ENCODE peak calls at places on chromosome 2, in six cellular contexts. K is dermis microvascular lymphatic vessel endothelial cell, D is Caco-2, F is caudate nucleus, X is BE2C, N is AML-193. C is an unnamed sample.

GRCh38 chr2:186572705-186573104 is 17.2 kb upstream of the ITGAV start:
- DNase-seq in K (no peak), X (no peak), F (no peak), N (no peak), D (no peak), C (no peak)

GRCh38 chr2:190634381-190634780 is 14.5 kb upstream of the NAB1 start:
- DNase-seq in K (no peak), F (no peak), D (no peak), X (no peak), N (no peak), C (no peak)

GRCh38 chr2:110773470-110773921 is 41.1 kb downstream of the ACOXL start:
- DNase-seq in X (no peak), K (no peak), N (no peak), D (no peak), F (no peak), C (no peak)

GRCh38 chr2:169034256-169034655 is 3.1 kb upstream of the ABCB11 start:
- DNase-seq in F (no peak), D (no peak), N (no peak), X (no peak), K (no peak), C (no peak)

GRCh38 chr2:17539596-17539992 is 902 bp upstream of the VSNL1 start:
- DNase-seq in N (no peak), X (no peak), D (no peak), K (no peak), F (no peak), C (no peak)

GRCh38 chr2:144350151-144350802 is 169.6 kb downstream of the ZEB2 start:
- DNase-seq in D (no peak), X (no peak), K (no peak), F (no peak), N (no peak), C (no peak)

GRCh38 chr2:47043142-47043890 is 111.8 kb downstream of the STPG4 start:
- DNase-seq in F (no peak), X (peak), N (no peak), K (peak), D (peak), C (peak)

GRCh38 chr2:204880928-204881327 is 335.7 kb downstream of the PARD3B start:
- DNase-seq in K (no peak), N (no peak), D (no peak), F (no peak), X (no peak), C (no peak)

GRCh38 chr2:30385327-30385726 is 61.7 kb upstream of the LCLAT1 start:
- DNase-seq in F (no peak), K (peak), N (no peak), D (peak), X (no peak), C (no peak)

GRCh38 chr2:220043993-220044335 is 416.5 kb downstream of the SLC4A3 start:
- DNase-seq in N (no peak), K (no peak), F (no peak), D (no peak), X (no peak), C (peak)

GRCh38 chr2:230492107-230492506 is 76.1 kb downstream of the SP100 start:
- DNase-seq in K (no peak), N (no peak), F (no peak), X (no peak), D (no peak), C (no peak)

GRCh38 chr2:36698978-36699377 is 2.5 kb downstream of the VIT start:
- DNase-seq in N (peak), F (no peak), D (no peak), X (no peak), K (no peak), C (no peak)

GRCh38 chr2:66587216-66587615 is 152.3 kb downstream of the MEIS1 start:
- DNase-seq in X (peak), N (no peak), F (no peak), D (peak), K (no peak), C (no peak)

GRCh38 chr2:128310761-128311160 is 7.9 kb downstream of the HS6ST1 start:
- DNase-seq in K (no peak), N (no peak), F (no peak), X (no peak), D (peak), C (no peak)

GRCh38 chr2:31475692-31476091 is 61.1 kb upstream of the XDH start:
- DNase-seq in K (no peak), D (no peak), F (no peak), N (no peak), X (no peak), C (peak)

GRCh38 chr2:119223521-119224390 is at the start of gene STEAP3:
- DNase-seq in N (no peak), D (peak), F (no peak), K (no peak), X (peak), C (no peak)

GRCh38 chr2:138632066-138632465 is 130.5 kb downstream of the SPOPL start:
- DNase-seq in K (no peak), F (no peak), N (peak), X (no peak), D (no peak), C (no peak)

GRCh38 chr2:159879061-159879604 is 81.1 kb upstream of the CD302 start:
- DNase-seq in X (no peak), F (no peak), K (no peak), N (no peak), D (no peak), C (no peak)

GRCh38 chr2:212998629-212999359 is 152.6 kb downstream of the IKZF2 start:
- DNase-seq in D (no peak), N (no peak), F (no peak), K (no peak), X (no peak), C (no peak)

GRCh38 chr2:28251337-28251736 is 141.3 kb upstream of the FOSL2 start:
- DNase-seq in D (no peak), F (no peak), K (no peak), N (no peak), X (no peak), C (no peak)

GRCh38 chr2:8583400-8584173 is 98.3 kb upstream of the ID2 start:
- DNase-seq in D (peak), N (peak), X (no peak), K (peak), F (peak), C (no peak)

GRCh38 chr2:236261452-236261851 is 2.8 kb downstream of the ASB18 start:
- DNase-seq in N (no peak), F (no peak), K (no peak), D (no peak), X (no peak), C (no peak)

GRCh38 chr2:25207078-25207545 is 38.7 kb upstream of the POMC start:
- DNase-seq in N (no peak), X (no peak), D (no peak), F (no peak), K (no peak), C (no peak)

GRCh38 chr2:134866498-134867099 is 28.2 kb downstream of the ACMSD start:
- DNase-seq in X (no peak), F (no peak), N (no peak), D (no peak), K (no peak), C (no peak)

GRCh38 chr2:145687445-145688104 is 1167.7 kb upstream of the ZEB2 start:
- DNase-seq in F (no peak), N (no peak), K (no peak), X (no peak), D (no peak), C (no peak)

GRCh38 chr2:101806123-101806522 is 108.6 kb downstream of the MAP4K4 start:
- DNase-seq in N (no peak), K (peak), F (no peak), D (peak), X (no peak), C (no peak)

GRCh38 chr2:102041351-102041750 is 49.6 kb downstream of the IL1R2 start:
- DNase-seq in K (peak), N (peak), D (no peak), X (no peak), F (no peak), C (no peak)

GRCh38 chr2:173119069-173119807 is 43.6 kb downstream of the MAP3K20 start:
- DNase-seq in X (peak), K (peak), N (no peak), F (no peak), D (no peak), C (no peak)

GRCh38 chr2:219205981-219206441 is 571 bp upstream of the ZFAND2B start:
- DNase-seq in D (no peak), N (no peak), K (no peak), X (no peak), F (no peak), C (no peak)

GRCh38 chr2:230097841-230098240 is 29.1 kb upstream of the SLC16A14 start:
- DNase-seq in K (no peak), D (no peak), X (no peak), N (no peak), F (no peak), C (no peak)

GRCh38 chr2:79670198-79670597 is 157.3 kb downstream of the CTNNA2 start:
- DNase-seq in K (no peak), D (peak), X (no peak), N (no peak), F (no peak), C (no peak)